ENCODE peak calls at places on chromosomes 1 and 21, in ten cellular contexts. One of them, this sample, is unnamed.
A peak's percentile ranks its signal among the peaks of the same experiment; 100 is the strongest.

GRCh38 chr1:109929588-109930251 is 19.1 kb downstream of the CSF1 start:
- DNase-seq in GM12878: no peak
- DNase-seq in H1: no peak
- DNase-seq in vagina: no peak
- DNase-seq in transverse colon: no peak
- DNase-seq in breast epithelium: no peak
- DNase-seq in stomach: peak; percentile 20
- DNase-seq in sigmoid colon: no peak
- DNase-seq in suprapubic skin: peak; percentile 63
- DNase-seq in upper lobe of left lung: peak; percentile 34
- DNase-seq in this sample: no peak

GRCh38 chr1:201916649-201917249 is 28.1 kb downstream of the SHISA4 start:
- DNase-seq in GM12878: no peak
- DNase-seq in H1: no peak
- DNase-seq in vagina: no peak
- DNase-seq in transverse colon: peak; percentile 69
- DNase-seq in breast epithelium: peak; percentile 62
- DNase-seq in stomach: peak; percentile 55
- DNase-seq in sigmoid colon: peak; percentile 95
- DNase-seq in suprapubic skin: no peak
- DNase-seq in upper lobe of left lung: no peak
- DNase-seq in this sample: no peak

GRCh38 chr1:151310986-151311385 is 16.2 kb downstream of the PI4KB start:
- DNase-seq in GM12878: no peak
- DNase-seq in H1: no peak
- DNase-seq in vagina: no peak
- DNase-seq in transverse colon: no peak
- DNase-seq in breast epithelium: no peak
- DNase-seq in stomach: no peak
- DNase-seq in sigmoid colon: no peak
- DNase-seq in suprapubic skin: no peak
- DNase-seq in upper lobe of left lung: no peak
- DNase-seq in this sample: no peak

GRCh38 chr1:30748699-30749401 is 8.7 kb downstream of the LAPTM5 start:
- DNase-seq in GM12878: no peak
- DNase-seq in H1: no peak
- DNase-seq in vagina: no peak
- DNase-seq in transverse colon: no peak
- DNase-seq in breast epithelium: no peak
- DNase-seq in stomach: no peak
- DNase-seq in sigmoid colon: no peak
- DNase-seq in suprapubic skin: no peak
- DNase-seq in upper lobe of left lung: no peak
- DNase-seq in this sample: no peak

GRCh38 chr1:1482856-1483255 is 11.3 kb downstream of the ATAD3B start:
- DNase-seq in GM12878: no peak
- DNase-seq in H1: no peak
- DNase-seq in vagina: no peak
- DNase-seq in transverse colon: no peak
- DNase-seq in breast epithelium: no peak
- DNase-seq in stomach: no peak
- DNase-seq in sigmoid colon: no peak
- DNase-seq in suprapubic skin: no peak
- DNase-seq in upper lobe of left lung: no peak
- DNase-seq in this sample: no peak

GRCh38 chr1:209363112-209363511 is 220.4 kb upstream of the CAMK1G start:
- DNase-seq in GM12878: no peak
- DNase-seq in H1: no peak
- DNase-seq in vagina: no peak
- DNase-seq in transverse colon: no peak
- DNase-seq in breast epithelium: no peak
- DNase-seq in stomach: no peak
- DNase-seq in sigmoid colon: no peak
- DNase-seq in suprapubic skin: no peak
- DNase-seq in upper lobe of left lung: no peak
- DNase-seq in this sample: peak; percentile 67

GRCh38 chr1:8524637-8525157 is 206.8 kb downstream of the SLC45A1 start:
- DNase-seq in GM12878: no peak
- DNase-seq in H1: no peak
- DNase-seq in vagina: no peak
- DNase-seq in transverse colon: no peak
- DNase-seq in breast epithelium: no peak
- DNase-seq in stomach: no peak
- DNase-seq in sigmoid colon: no peak
- DNase-seq in suprapubic skin: no peak
- DNase-seq in upper lobe of left lung: no peak
- DNase-seq in this sample: no peak

GRCh38 chr1:222815367-222815765 is 527 bp downstream of the DISP1 start:
- DNase-seq in GM12878: no peak
- DNase-seq in H1: no peak
- DNase-seq in vagina: no peak
- DNase-seq in transverse colon: peak; percentile 61
- DNase-seq in breast epithelium: peak; percentile 57
- DNase-seq in stomach: no peak
- DNase-seq in sigmoid colon: peak; percentile 85
- DNase-seq in suprapubic skin: no peak
- DNase-seq in upper lobe of left lung: no peak
- DNase-seq in this sample: no peak

GRCh38 chr21:38170283-38170682 is 86.5 kb upstream of the KCNJ15 start:
- DNase-seq in GM12878: no peak
- DNase-seq in H1: peak; percentile 15
- DNase-seq in vagina: no peak
- DNase-seq in transverse colon: no peak
- DNase-seq in breast epithelium: no peak
- DNase-seq in stomach: peak; percentile 57
- DNase-seq in sigmoid colon: no peak
- DNase-seq in suprapubic skin: no peak
- DNase-seq in upper lobe of left lung: no peak
- DNase-seq in this sample: peak; percentile 11

GRCh38 chr1:228156518-228156875 is 6.8 kb downstream of the GJC2 start:
- DNase-seq in GM12878: no peak
- DNase-seq in H1: no peak
- DNase-seq in vagina: no peak
- DNase-seq in transverse colon: no peak
- DNase-seq in breast epithelium: no peak
- DNase-seq in stomach: no peak
- DNase-seq in sigmoid colon: no peak
- DNase-seq in suprapubic skin: no peak
- DNase-seq in upper lobe of left lung: peak; percentile 61
- DNase-seq in this sample: no peak

GRCh38 chr1:57794078-57794477 is 370.2 kb upstream of the DAB1 start:
- DNase-seq in GM12878: no peak
- DNase-seq in H1: no peak
- DNase-seq in vagina: no peak
- DNase-seq in transverse colon: no peak
- DNase-seq in breast epithelium: no peak
- DNase-seq in stomach: no peak
- DNase-seq in sigmoid colon: no peak
- DNase-seq in suprapubic skin: no peak
- DNase-seq in upper lobe of left lung: no peak
- DNase-seq in this sample: no peak

GRCh38 chr1:115454835-115455511 is 116.9 kb upstream of the NGF start:
- DNase-seq in GM12878: no peak
- DNase-seq in H1: no peak
- DNase-seq in vagina: no peak
- DNase-seq in transverse colon: peak; percentile 15
- DNase-seq in breast epithelium: no peak
- DNase-seq in stomach: no peak
- DNase-seq in sigmoid colon: peak; percentile 81
- DNase-seq in suprapubic skin: no peak
- DNase-seq in upper lobe of left lung: no peak
- DNase-seq in this sample: peak; percentile 30

GRCh38 chr1:77732090-77732489 is 27.6 kb downstream of the USP33 start:
- DNase-seq in GM12878: no peak
- DNase-seq in H1: no peak
- DNase-seq in vagina: no peak
- DNase-seq in transverse colon: no peak
- DNase-seq in breast epithelium: no peak
- DNase-seq in stomach: no peak
- DNase-seq in sigmoid colon: no peak
- DNase-seq in suprapubic skin: no peak
- DNase-seq in upper lobe of left lung: no peak
- DNase-seq in this sample: no peak

GRCh38 chr1:200406161-200406797 is 3.6 kb downstream of the ZNF281 start:
- DNase-seq in GM12878: no peak
- DNase-seq in H1: no peak
- DNase-seq in vagina: no peak
- DNase-seq in transverse colon: no peak
- DNase-seq in breast epithelium: no peak
- DNase-seq in stomach: no peak
- DNase-seq in sigmoid colon: no peak
- DNase-seq in suprapubic skin: no peak
- DNase-seq in upper lobe of left lung: no peak
- DNase-seq in this sample: no peak

GRCh38 chr1:200409203-200409760 is 554 bp downstream of the ZNF281 start:
- DNase-seq in GM12878: no peak
- DNase-seq in H1: no peak
- DNase-seq in vagina: no peak
- DNase-seq in transverse colon: peak; percentile 53
- DNase-seq in breast epithelium: no peak
- DNase-seq in stomach: peak; percentile 36
- DNase-seq in sigmoid colon: peak; percentile 74
- DNase-seq in suprapubic skin: no peak
- DNase-seq in upper lobe of left lung: peak; percentile 91
- DNase-seq in this sample: peak; percentile 25

GRCh38 chr1:200410566-200410878 is 686 bp upstream of the ZNF281 start:
- DNase-seq in GM12878: no peak
- DNase-seq in H1: no peak
- DNase-seq in vagina: no peak
- DNase-seq in transverse colon: peak; percentile 42
- DNase-seq in breast epithelium: no peak
- DNase-seq in stomach: no peak
- DNase-seq in sigmoid colon: no peak
- DNase-seq in suprapubic skin: no peak
- DNase-seq in upper lobe of left lung: no peak
- DNase-seq in this sample: no peak

GRCh38 chr1:200411406-200412257 is 1.8 kb upstream of the ZNF281 start:
- DNase-seq in GM12878: no peak
- DNase-seq in H1: peak; percentile 82
- DNase-seq in vagina: no peak
- DNase-seq in transverse colon: no peak
- DNase-seq in breast epithelium: no peak
- DNase-seq in stomach: no peak
- DNase-seq in sigmoid colon: no peak
- DNase-seq in suprapubic skin: no peak
- DNase-seq in upper lobe of left lung: peak; percentile 20
- DNase-seq in this sample: no peak

DNA sequence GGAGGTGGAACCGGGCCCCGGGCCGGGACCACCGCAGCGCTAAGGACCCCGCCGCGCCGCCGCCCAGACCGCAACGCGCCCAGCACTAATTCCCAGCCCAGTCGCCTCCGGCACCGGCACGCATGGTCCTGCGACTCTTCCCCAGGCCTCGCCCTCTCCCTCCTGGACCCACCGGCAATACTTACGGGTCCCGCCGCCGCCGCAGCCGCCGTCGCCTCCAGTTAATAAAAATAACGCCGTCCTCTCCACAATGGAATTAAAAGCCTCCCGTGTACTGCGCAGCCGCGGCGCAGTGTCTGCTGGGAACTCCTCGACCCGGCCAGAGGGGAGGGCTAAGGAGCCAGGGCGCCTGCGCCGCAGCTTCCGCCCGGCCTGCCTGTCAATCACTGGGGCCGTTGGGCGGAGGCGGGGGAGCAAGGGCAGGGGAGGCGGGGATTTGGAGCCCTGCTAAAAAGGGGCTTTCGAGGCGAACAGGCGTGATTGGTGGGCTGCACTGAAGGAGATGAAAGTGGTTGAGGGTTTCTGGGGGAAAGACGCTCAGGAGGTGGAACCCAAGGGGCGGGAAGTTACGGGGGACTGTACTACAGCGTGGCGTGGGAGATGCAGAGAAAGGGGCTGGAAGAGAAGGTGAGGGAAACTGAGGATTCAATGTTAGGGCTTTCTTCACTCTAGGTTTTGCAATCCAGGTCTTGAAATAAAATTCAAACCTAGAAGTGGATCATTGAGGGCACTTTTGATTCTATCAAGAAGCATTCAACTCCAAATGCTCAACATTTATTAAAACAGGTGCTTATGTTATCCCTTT is at the start of gene ZNF281:
- DNase-seq in GM12878: peak; percentile 85
- DNase-seq in H1: peak; percentile 95
- DNase-seq in vagina: no peak
- DNase-seq in transverse colon: peak; percentile 96
- DNase-seq in breast epithelium: peak; percentile 92
- DNase-seq in stomach: peak; percentile 96
- DNase-seq in sigmoid colon: peak; percentile 96
- DNase-seq in suprapubic skin: peak; percentile 94
- DNase-seq in upper lobe of left lung: peak; percentile 99
- DNase-seq in this sample: peak; percentile 90
- TF ChIP-seq POLR2A in GM12878: peak; percentile 80
- TF ChIP-seq POLR2A in H1: peak; percentile 7
- TF ChIP-seq POLR2A in vagina: peak; percentile 40
- TF ChIP-seq POLR2A in transverse colon: peak; percentile 64
- TF ChIP-seq POLR2A in breast epithelium: peak; percentile 40
- TF ChIP-seq POLR2A in stomach: no peak
- TF ChIP-seq POLR2A in sigmoid colon: peak; percentile 52
- TF ChIP-seq POLR2A in suprapubic skin: no peak
- TF ChIP-seq POLR2A in upper lobe of left lung: peak; percentile 66
- TF ChIP-seq POLR2A in this sample: peak; percentile 66

GRCh38 chr1:204127597-204128242 is 24.1 kb downstream of the ETNK2 start:
- DNase-seq in GM12878: no peak
- DNase-seq in H1: no peak
- DNase-seq in vagina: no peak
- DNase-seq in transverse colon: peak; percentile 69
- DNase-seq in breast epithelium: no peak
- DNase-seq in stomach: peak; percentile 72
- DNase-seq in sigmoid colon: peak; percentile 91
- DNase-seq in suprapubic skin: peak; percentile 89
- DNase-seq in upper lobe of left lung: no peak
- DNase-seq in this sample: peak; percentile 82
- TF ChIP-seq POLR2AphosphoS5 in GM12878: no peak
- TF ChIP-seq POLR2AphosphoS5 in H1: no peak
- TF ChIP-seq POLR2AphosphoS5 in vagina: peak; percentile 55
- TF ChIP-seq POLR2AphosphoS5 in transverse colon: peak; percentile 69
- TF ChIP-seq POLR2AphosphoS5 in breast epithelium: peak; percentile 79
- TF ChIP-seq POLR2AphosphoS5 in stomach: peak; percentile 68
- TF ChIP-seq POLR2AphosphoS5 in sigmoid colon: peak; percentile 78
- TF ChIP-seq POLR2AphosphoS5 in suprapubic skin: peak; percentile 84
- TF ChIP-seq POLR2AphosphoS5 in upper lobe of left lung: peak; percentile 86
- TF ChIP-seq POLR2AphosphoS5 in this sample: peak; percentile 84

GRCh38 chr21:8993943-8994639 is 1527.3 kb upstream of the TPTE start:
- DNase-seq in GM12878: no peak
- DNase-seq in H1: no peak
- DNase-seq in vagina: no peak
- DNase-seq in transverse colon: no peak
- DNase-seq in breast epithelium: no peak
- DNase-seq in stomach: no peak
- DNase-seq in sigmoid colon: no peak
- DNase-seq in suprapubic skin: no peak
- DNase-seq in upper lobe of left lung: no peak
- DNase-seq in this sample: no peak
- H3K9me3 ChIP-seq in GM12878: no peaks in the 10 kb centered on the region
- H3K9me3 ChIP-seq in H1: peaks cover 89% of the 10 kb centered on the region
- H3K9me3 ChIP-seq in vagina: no peaks in the 10 kb centered on the region
- H3K9me3 ChIP-seq in transverse colon: peaks cover 15% of the 10 kb centered on the region
- H3K9me3 ChIP-seq in breast epithelium: peaks cover 3% of the 10 kb centered on the region
- H3K9me3 ChIP-seq in stomach: no peaks in the 10 kb centered on the region
- H3K9me3 ChIP-seq in sigmoid colon: peaks cover 15% of the 10 kb centered on the region
- H3K9me3 ChIP-seq in suprapubic skin: peaks cover 10% of the 10 kb centered on the region
- H3K9me3 ChIP-seq in upper lobe of left lung: peaks cover 4% of the 10 kb centered on the region
- H3K9me3 ChIP-seq in this sample: no peaks in the 10 kb centered on the region

GRCh38 chr1:6579374-6580118 is at the start of gene ZBTB48:
- DNase-seq in GM12878: peak; percentile 74
- DNase-seq in H1: peak; percentile 82
- DNase-seq in vagina: peak; percentile 98
- DNase-seq in transverse colon: peak; percentile 100
- DNase-seq in breast epithelium: peak; percentile 100
- DNase-seq in stomach: peak; percentile 100
- DNase-seq in sigmoid colon: peak; percentile 100
- DNase-seq in suprapubic skin: peak; percentile 100
- DNase-seq in upper lobe of left lung: peak; percentile 100
- DNase-seq in this sample: peak; percentile 99
- TF ChIP-seq POLR2A in GM12878: peak; percentile 99
- TF ChIP-seq POLR2A in H1: no peak
- TF ChIP-seq POLR2A in vagina: peak; percentile 95
- TF ChIP-seq POLR2A in transverse colon: peak; percentile 96
- TF ChIP-seq POLR2A in breast epithelium: peak; percentile 94
- TF ChIP-seq POLR2A in stomach: no peak
- TF ChIP-seq POLR2A in sigmoid colon: peak; percentile 95
- TF ChIP-seq POLR2A in suprapubic skin: peak; percentile 92
- TF ChIP-seq POLR2A in upper lobe of left lung: peak; percentile 93
- TF ChIP-seq POLR2A in this sample: peak; percentile 95